ENCODE peak calls at places on chromosomes 11 and 22, in four cellular contexts. S, M, O and B are unnamed samples.

GRCh38 chr11:43518407-43519165 is 159.9 kb downstream of the TTC17 start:
- DNase-seq in S (no peak), M (no peak), O (no peak), B (no peak)

GRCh38 chr11:13962562-13963168 is at the start of gene SPON1:
- DNase-seq in S (peak), M (no peak), O (peak), B (peak)

GRCh38 chr11:1882265-1883238 is 9.1 kb downstream of the PRR33 start:
- DNase-seq in S (peak), M (peak), O (peak), B (peak)

GRCh38 chr11:119108151-119108856 is 1.2 kb downstream of the C2CD2L start:
- DNase-seq in S (peak), M (no peak), O (peak), B (peak)

GRCh38 chr11:121191787-121192186 is 90.7 kb downstream of the TECTA start:
- DNase-seq in S (no peak), M (no peak), O (no peak), B (no peak)

GRCh38 chr11:27018902-27019544 is 21.6 kb upstream of the BBOX1 start:
- DNase-seq in S (no peak), M (no peak), O (no peak), B (no peak)

GRCh38 chr11:95647355-95647754 is 142.2 kb downstream of the FAM76B start:
- DNase-seq in S (no peak), M (peak), O (no peak), B (no peak)

GRCh38 chr11:13119928-13120520 is 110.9 kb downstream of the RASSF10 start:
- DNase-seq in S (no peak), M (no peak), O (no peak), B (no peak)

GRCh38 chr22:33841281-33842005 is 78.8 kb downstream of the LARGE1 start:
- DNase-seq in S (no peak), M (no peak), O (no peak), B (no peak)

GRCh38 chr11:100691886-100692285 is 4.8 kb downstream of the ARHGAP42 start:
- DNase-seq in S (no peak), M (no peak), O (no peak), B (no peak)

GRCh38 chr22:18950141-18950540 is 14.0 kb upstream of the PRODH start:
- DNase-seq in S (no peak), M (no peak), O (no peak), B (peak)

GRCh38 chr11:124602193-124602592 is 9.0 kb upstream of the PANX3 start:
- DNase-seq in S (no peak), M (no peak), O (no peak), B (no peak)

GRCh38 chr11:128089962-128090361 is 497.4 kb downstream of the ETS1 start:
- DNase-seq in S (no peak), M (no peak), O (no peak), B (no peak)

GRCh38 chr22:44371741-44372525 is 59.2 kb upstream of the SHISAL1 start:
- DNase-seq in S (no peak), M (no peak), O (no peak), B (peak)

GRCh38 chr22:44369916-44370804 is 57.4 kb upstream of the SHISAL1 start:
- DNase-seq in S (no peak), M (no peak), O (no peak), B (peak)

GRCh38 chr22:44366372-44367310 is 53.9 kb upstream of the SHISAL1 start:
- DNase-seq in S (no peak), M (no peak), O (no peak), B (no peak)

GRCh38 chr22:44368611-44369010 is 55.9 kb upstream of the SHISAL1 start:
- DNase-seq in S (no peak), M (no peak), O (no peak), B (no peak)

GRCh38 chr22:44369241-44369652 is 56.5 kb upstream of the SHISAL1 start:
- DNase-seq in S (no peak), M (no peak), O (no peak), B (no peak)
- TF ChIP-seq CTCF in S (no peak), M (no peak), O (no peak), B (no peak)

DNA sequence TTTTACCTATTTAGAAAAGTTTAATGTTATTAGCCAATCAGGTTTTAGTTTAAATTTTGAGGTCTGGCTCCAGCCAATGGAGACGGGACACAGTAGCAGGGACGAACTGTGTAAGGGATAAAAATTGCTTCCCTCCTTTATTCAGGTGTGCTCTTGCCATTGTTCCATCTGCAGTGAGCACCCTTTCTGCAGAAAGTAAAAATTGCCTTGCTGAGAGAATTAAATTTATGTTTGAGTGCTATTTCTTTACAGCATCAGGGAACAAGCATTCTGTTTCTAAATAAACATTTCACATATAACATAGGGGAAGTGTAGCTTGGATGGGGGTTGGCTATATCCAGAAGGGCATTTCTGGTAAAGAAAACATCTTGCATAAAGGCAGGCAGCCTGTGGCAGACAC is 36.4 kb upstream of the ZNRF3 start:
- DNase-seq in S (no peak), M (no peak), O (no peak), B (no peak)
- H3K27ac ChIP-seq in S (no peak), M (no peak), O (no peak), B (no peak)

GRCh38 chr11:126282742-126283591 is at the start of gene TIRAP:
- DNase-seq in S (peak), M (peak), O (peak), B (peak)
- TF ChIP-seq CTCF in S (no peak), M (peak), O (no peak), B (peak)

GRCh38 chr11:116929393-116930090 is 92.1 kb upstream of the APOA1 start:
- DNase-seq in S (no peak), M (no peak), O (no peak), B (no peak)

GRCh38 chr11:116928845-116929244 is 91.4 kb upstream of the APOA1 start:
- DNase-seq in S (no peak), M (no peak), O (no peak), B (no peak)

GRCh38 chr11:116930177-116930576 is 92.8 kb upstream of the APOA1 start:
- DNase-seq in S (peak), M (no peak), O (peak), B (no peak)

GRCh38 chr11:116927163-116927772 is 89.8 kb upstream of the APOA1 start:
- DNase-seq in S (no peak), M (no peak), O (peak), B (no peak)

DNA sequence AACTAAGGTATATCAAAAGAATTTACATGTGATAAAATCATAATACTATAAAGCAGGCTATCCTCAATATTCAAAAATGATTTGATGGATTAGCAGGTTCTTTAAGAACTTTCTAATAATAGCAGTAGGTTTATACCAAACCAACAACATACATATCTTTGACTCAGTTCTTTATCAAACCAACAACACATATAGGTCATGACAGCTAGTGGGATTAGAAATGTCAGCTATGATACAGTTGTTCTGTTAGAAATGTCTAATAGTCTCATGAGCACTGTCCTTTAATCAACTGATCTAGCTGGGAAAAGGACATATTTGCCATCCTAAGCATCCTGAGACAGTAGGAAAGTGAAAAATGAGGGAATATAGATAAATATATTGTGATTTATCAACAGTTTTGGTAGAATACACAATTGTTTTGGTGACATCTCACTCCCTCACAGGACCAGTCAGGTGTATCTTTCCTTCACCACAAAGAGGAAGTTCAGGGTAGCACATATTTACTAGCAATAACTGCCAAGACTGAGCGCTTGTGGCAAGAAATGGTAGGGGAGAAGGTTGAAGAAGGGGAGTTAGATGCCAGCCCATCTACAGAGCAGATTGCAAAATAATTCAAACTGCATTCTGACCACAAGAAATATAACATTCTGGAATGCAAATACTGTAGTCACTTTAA is 90.8 kb upstream of the APOA1 start:
- DNase-seq in S (no peak), M (no peak), O (no peak), B (no peak)
- H3K27ac ChIP-seq in S (no peak), M (no peak), O (peak), B (no peak)

GRCh38 chr22:50236731-50237409 is 8.0 kb downstream of the TUBGCP6 start:
- DNase-seq in S (no peak), M (no peak), O (no peak), B (no peak)
- TF ChIP-seq CTCF in S (peak), M (peak), O (peak), B (peak)

GRCh38 chr22:38414009-38414395 is 41.0 kb downstream of the KCNJ4 start:
- DNase-seq in S (no peak), M (no peak), O (no peak), B (no peak)

GRCh38 chr22:38415046-38415445 is 40.0 kb downstream of the KCNJ4 start:
- DNase-seq in S (no peak), M (no peak), O (no peak), B (peak)

GRCh38 chr22:38417252-38418060 is 37.5 kb downstream of the KCNJ4 start:
- DNase-seq in S (no peak), M (no peak), O (no peak), B (no peak)

GRCh38 chr22:38416621-38417251 is 38.3 kb downstream of the KCNJ4 start:
- DNase-seq in S (no peak), M (no peak), O (no peak), B (peak)

DNA sequence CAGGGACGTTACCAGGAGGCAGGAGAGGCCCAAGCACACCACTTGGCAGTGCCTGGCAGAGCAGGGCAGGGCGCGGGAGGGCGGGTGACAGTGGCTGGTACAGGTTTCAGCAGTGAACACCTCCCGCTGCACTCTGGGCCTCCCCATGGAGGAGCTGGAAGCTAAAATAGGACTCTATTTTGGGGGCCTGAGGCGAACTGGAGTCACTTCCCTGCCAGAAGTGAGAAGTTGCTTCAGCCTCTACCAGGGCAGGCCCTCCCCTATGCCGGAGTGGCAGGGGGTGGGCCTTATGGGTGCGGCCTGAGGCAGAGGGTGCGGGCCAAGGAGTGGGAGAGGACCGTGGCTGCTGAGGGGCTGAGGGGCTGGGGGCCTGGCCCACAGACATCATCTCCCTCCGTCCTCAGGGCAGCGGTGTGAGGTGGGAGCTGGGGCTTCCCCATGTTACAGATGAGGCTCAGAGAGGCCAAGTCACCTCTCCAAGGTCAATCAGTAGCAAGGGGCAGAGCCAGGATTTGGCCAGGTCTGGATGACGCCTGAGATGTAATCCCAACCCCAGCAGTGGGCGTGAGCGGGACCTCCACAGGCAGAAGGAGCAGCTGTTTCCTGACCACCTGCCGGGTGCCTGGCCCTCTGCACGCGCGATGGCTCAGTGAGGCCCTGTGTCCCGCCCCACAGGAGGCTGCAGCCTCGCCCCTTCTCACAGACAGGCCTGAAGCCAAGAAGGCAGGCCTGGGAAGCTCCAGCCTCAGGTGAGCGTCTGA is 39.3 kb downstream of the KCNJ4 start:
- DNase-seq in S (no peak), M (no peak), O (no peak), B (peak)
- H3K27ac ChIP-seq in S (no peak), M (no peak), O (no peak), B (no peak)

GRCh38 chr11:813440-814096 is 3.8 kb downstream of the RPLP2 start:
- DNase-seq in S (no peak), M (no peak), O (no peak), B (no peak)

GRCh38 chr11:812390-812789 is 2.6 kb downstream of the RPLP2 start:
- DNase-seq in S (no peak), M (no peak), O (no peak), B (peak)

GRCh38 chr11:813037-813436 is 3.3 kb downstream of the RPLP2 start:
- DNase-seq in S (no peak), M (no peak), O (no peak), B (no peak)

GRCh38 chr11:810040-810567 is 337 bp downstream of the RPLP2 start:
- DNase-seq in S (no peak), M (no peak), O (no peak), B (no peak)

DNA sequence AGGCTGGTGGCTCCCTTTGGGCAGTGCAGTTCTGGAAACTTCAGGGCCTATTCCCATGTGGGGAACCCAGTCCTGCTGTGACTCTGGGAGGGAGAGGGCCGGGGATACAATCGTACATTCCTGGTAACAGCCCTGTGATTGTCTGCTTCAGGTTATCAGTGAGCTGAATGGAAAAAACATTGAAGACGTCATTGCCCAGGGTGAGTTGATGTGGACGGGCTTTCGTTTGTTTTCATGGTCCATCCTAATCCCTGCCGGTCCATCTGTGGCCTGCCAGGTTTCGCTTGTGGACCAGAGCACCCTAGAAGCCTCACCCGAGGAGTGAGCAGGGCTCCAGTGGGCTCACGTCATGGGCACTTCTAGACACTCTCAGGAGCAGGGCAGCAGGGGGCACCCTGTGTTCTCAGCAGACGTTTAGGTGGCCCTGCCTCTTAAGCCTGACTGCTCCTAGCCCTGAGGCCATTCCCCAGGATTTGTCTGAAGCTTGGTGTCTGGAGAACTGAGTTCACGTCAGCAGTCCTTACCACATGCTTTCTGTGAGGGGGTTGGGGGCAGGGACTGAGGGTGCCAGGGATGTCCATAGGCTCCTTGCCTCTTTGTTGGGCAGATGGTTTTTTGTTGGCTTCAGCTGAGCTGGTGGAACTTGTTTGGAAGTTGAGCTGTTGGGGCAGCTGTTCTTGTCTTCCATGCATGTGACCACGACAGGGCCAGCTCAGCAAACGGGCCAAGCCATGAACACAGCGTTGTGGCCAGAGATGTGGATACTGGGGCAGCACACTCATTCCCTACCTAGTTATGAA is 1.9 kb downstream of the RPLP2 start:
- DNase-seq in S (no peak), M (peak), O (no peak), B (no peak)
- TF ChIP-seq CTCF in S (no peak), M (no peak), O (no peak), B (no peak)